ENCODE peak calls at places on chromosomes 13 and 19, in six cellular contexts. I is PC-9, O is lower lobe of right lung, F is lung, Z is adrenal gland, C is mesendoderm. W is an unnamed sample.

GRCh38 chr13:113581871-113582270 is 2.7 kb upstream of the TFDP1 start:
- DNase-seq in C (no peak), Z (peak; percentile 41), I (no peak), O (no peak), F (no peak), W (peak; percentile 24)

GRCh38 chr13:61536443-61536842 is 120.8 kb upstream of the PCDH20 start:
- DNase-seq in O (no peak), Z (no peak), F (no peak), C (no peak), I (no peak), W (no peak)

GRCh38 chr13:86446311-86446710 is 647.1 kb upstream of the SLITRK6 start:
- DNase-seq in F (no peak), C (peak; percentile 63), I (no peak), Z (no peak), O (no peak), W (no peak)

GRCh38 chr19:42528354-42529247 is at the start of gene CEACAM1:
- DNase-seq in O (peak; percentile 71), C (no peak), Z (peak; percentile 71), I (no peak), F (peak; percentile 51), W (no peak)

GRCh38 chr13:112575680-112576079 is 12.3 kb downstream of the TUBGCP3 start:
- DNase-seq in C (peak; percentile 53), I (no peak), F (no peak), O (no peak), Z (no peak), W (no peak)

GRCh38 chr13:32650705-32651311 is 64.6 kb downstream of the PDS5B start:
- DNase-seq in O (no peak), I (peak; percentile 46), F (peak; percentile 41), Z (peak; percentile 80), C (peak; percentile 78), W (no peak)

GRCh38 chr13:99721606-99722384 is 220.5 kb downstream of the TM9SF2 start:
- DNase-seq in I (no peak), Z (no peak), O (no peak), C (no peak), F (no peak), W (no peak)

GRCh38 chr13:113794086-113794485 is 35.1 kb downstream of the TMEM255B start:
- DNase-seq in I (no peak), C (no peak), Z (no peak), F (no peak), O (no peak), W (no peak)

GRCh38 chr13:73059460-73060250 is 850 bp downstream of the KLF5 start:
- DNase-seq in I (peak; percentile 60), O (peak; percentile 86), F (peak; percentile 66), Z (peak; percentile 64), C (peak; percentile 81), W (no peak)

GRCh38 chr19:7559102-7559501 is 23.6 kb downstream of the PNPLA6 start:
- DNase-seq in C (peak; percentile 21), Z (no peak), F (no peak), O (no peak), I (no peak), W (no peak)

GRCh38 chr13:92769064-92769463 is 457.5 kb upstream of the GPC6 start:
- DNase-seq in I (no peak), O (no peak), F (no peak), Z (no peak), C (no peak), W (no peak)

GRCh38 chr19:37855098-37855497 is 51.3 kb downstream of the WDR87 start:
- DNase-seq in Z (no peak), C (no peak), I (no peak), F (no peak), O (peak; percentile 48), W (no peak)

GRCh38 chr19:14476663-14477401 is 1.7 kb upstream of the PTGER1 start:
- DNase-seq in C (peak; percentile 64), F (no peak), O (no peak), Z (peak; percentile 88), I (peak; percentile 92), W (no peak)

GRCh38 chr13:57748096-57748495 is 116.6 kb downstream of the PCDH17 start:
- DNase-seq in C (no peak), F (no peak), Z (no peak), I (no peak), O (no peak), W (no peak)

GRCh38 chr19:11168568-11168967 is 13.0 kb upstream of the SPC24 start:
- DNase-seq in Z (no peak), F (no peak), C (no peak), I (peak; percentile 69), O (no peak), W (no peak)

GRCh38 chr19:40147693-40148347 is 43.4 kb upstream of the MAP3K10 start:
- DNase-seq in Z (peak; percentile 51), C (no peak), O (no peak), F (no peak), I (peak; percentile 60), W (no peak)

GRCh38 chr13:111039735-111040134 is 75.4 kb upstream of the ARHGEF7 start:
- DNase-seq in C (no peak), I (no peak), F (peak; percentile 5), O (no peak), Z (no peak), W (no peak)

GRCh38 chr13:106151056-106151699 is 384.3 kb downstream of the EFNB2 start:
- DNase-seq in I (peak; percentile 99), F (no peak), C (peak; percentile 47), O (no peak), Z (no peak), W (no peak)

GRCh38 chr13:59176775-59177174 is 987.0 kb downstream of the DIAPH3 start:
- DNase-seq in I (no peak), F (no peak), O (no peak), Z (no peak), C (peak; percentile 51), W (no peak)

GRCh38 chr13:90070362-90070761 is 1277.1 kb upstream of the MIR17HG start:
- DNase-seq in O (no peak), F (no peak), C (no peak), I (no peak), Z (no peak), W (no peak)

GRCh38 chr13:22596157-22596863 is 584.5 kb upstream of the SGCG start:
- DNase-seq in O (no peak), C (peak; percentile 30), Z (peak; percentile 83), F (no peak), I (no peak), W (no peak)

GRCh38 chr13:64248371-64249065 is 2832.9 kb upstream of the PCDH20 start:
- DNase-seq in O (no peak), Z (no peak), F (no peak), C (no peak), I (no peak), W (no peak)

GRCh38 chr13:37131092-37131491 is 25.6 kb upstream of the CSNK1A1L start:
- DNase-seq in O (no peak), I (no peak), C (no peak), F (no peak), Z (no peak), W (no peak)

GRCh38 chr13:111389621-111390521 is 69.4 kb downstream of the TEX29 start:
- DNase-seq in Z (peak; percentile 25), C (no peak), F (no peak), O (no peak), I (peak; percentile 30), W (peak; percentile 53)

GRCh38 chr19:34436716-34437115 is 8.5 kb downstream of the UBA2 start:
- DNase-seq in Z (no peak), O (no peak), I (no peak), C (no peak), F (no peak), W (no peak)
- H3K27ac ChIP-seq in Z (no peak overlapping the region), O (no peak overlapping the region), I (no peak overlapping the region), C (no peak overlapping the region), F (no peak overlapping the region), W (peak overlapping the region; percentile 77)

DNA sequence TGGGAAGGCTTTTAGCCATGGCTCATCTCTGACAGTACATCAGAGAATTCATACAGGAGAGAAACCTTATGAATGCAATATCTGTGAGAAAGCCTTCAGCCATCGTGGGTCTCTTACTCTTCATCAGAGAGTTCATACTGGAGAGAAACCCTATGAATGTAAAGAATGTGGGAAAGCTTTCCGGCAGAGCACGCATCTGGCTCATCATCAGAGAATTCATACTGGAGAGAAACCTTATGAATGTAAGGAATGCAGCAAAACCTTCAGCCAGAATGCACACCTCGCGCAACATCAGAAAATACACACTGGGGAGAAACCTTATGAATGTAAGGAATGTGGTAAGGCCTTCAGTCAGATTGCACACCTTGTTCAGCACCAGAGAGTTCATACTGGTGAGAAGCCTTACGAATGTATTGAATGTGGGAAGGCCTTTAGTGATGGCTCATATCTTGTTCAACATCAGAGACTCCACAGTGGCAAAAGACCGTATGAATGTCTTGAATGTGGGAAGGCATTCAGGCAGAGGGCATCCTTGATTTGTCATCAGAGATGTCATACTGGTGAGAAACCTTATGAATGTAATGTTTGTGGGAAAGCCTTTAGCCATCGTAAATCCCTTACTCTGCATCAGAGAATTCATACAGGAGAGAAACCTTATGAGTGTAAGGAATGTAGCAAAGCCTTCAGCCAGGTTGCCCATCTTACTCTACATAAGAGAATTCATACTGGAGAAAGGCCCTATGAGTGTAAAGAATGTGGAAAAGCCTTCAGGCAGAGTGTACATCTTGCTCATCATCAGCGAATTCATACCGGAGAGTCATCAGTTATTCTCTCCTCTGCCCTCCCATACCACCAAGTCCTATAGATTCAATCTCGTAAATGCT is 10.7 kb downstream of the ZNF470 start:
- DNase-seq in F (no peak), Z (no peak), O (no peak), I (no peak), C (no peak), W (no peak)
- H3K4me3 ChIP-seq in F (no peak overlapping the region), Z (no peak overlapping the region), O (no peak overlapping the region), I (no peak overlapping the region), C (peak overlapping the region; percentile 1), W (peak overlapping the region; percentile 17)

DNA sequence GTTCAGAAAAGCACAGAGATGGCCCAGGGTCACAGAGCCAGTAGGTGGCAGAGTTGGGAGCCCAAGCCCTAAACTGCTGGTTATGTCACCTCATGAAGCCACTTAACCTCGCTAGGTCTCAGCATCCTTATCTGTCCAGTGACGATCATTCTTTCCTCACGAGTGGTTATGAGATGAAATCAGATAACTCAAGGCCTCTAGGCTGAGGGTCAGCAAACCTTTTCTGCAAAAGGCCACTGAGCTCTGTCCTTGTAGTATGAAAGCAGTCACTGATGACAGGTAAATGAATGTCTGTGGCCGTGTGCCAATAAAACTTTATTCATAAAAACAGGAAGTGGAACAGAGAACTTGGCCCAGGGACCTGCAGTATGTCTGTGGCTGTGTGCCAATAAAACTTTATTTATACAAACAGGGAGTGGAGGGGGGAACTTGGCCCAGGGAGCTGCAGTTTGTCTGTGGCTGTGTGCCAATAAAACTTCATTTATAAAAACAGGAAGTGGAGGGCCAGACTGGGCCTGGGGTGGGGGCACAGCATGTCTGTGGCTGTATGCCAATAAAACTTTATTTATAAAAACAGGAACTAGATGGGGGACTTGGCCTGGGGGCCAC is 71.2 kb downstream of the GNG7 start:
- DNase-seq in Z (no peak), O (peak; percentile 75), C (peak; percentile 43), F (no peak), I (no peak), W (no peak)
- H3K27ac ChIP-seq in Z (no peak overlapping the region), O (peak overlapping the region; percentile 75), C (no peak overlapping the region), F (peak overlapping the region; percentile 10), I (no peak overlapping the region), W (peak overlapping the region; percentile 79)

GRCh38 chr13:44573071-44573470 is 3.1 kb downstream of the TSC22D1 start:
- DNase-seq in O (no peak), C (peak; percentile 59), F (no peak), Z (no peak), I (no peak), W (no peak)
- H3K4me3 ChIP-seq in O (peak overlapping the region; percentile 93), C (no peak overlapping the region), F (peak overlapping the region; percentile 1), Z (no peak overlapping the region), I (peak overlapping the region; percentile 94), W (peak overlapping the region; percentile 87)